ENCODE peak calls at places on chromosomes 3 and 15, in eight cellular contexts. One of them, this sample, is unnamed.

GRCh38 chr3:23712656-23713559 is 92.8 kb upstream of the UBE2E1 start:
- DNase-seq in Peyer's patch: no peak
- DNase-seq in breast epithelium: no peak
- DNase-seq in K562: no peak
- DNase-seq in lower leg skin: no peak
- DNase-seq in NB4: no peak
- DNase-seq in IMR-90: peak; percentile 96
- DNase-seq in A549: peak; percentile 38
- DNase-seq in this sample: no peak

GRCh38 chr3:194931366-194931765 is 245.7 kb downstream of the FAM43A start:
- DNase-seq in Peyer's patch: no peak
- DNase-seq in breast epithelium: no peak
- DNase-seq in K562: no peak
- DNase-seq in lower leg skin: no peak
- DNase-seq in NB4: no peak
- DNase-seq in IMR-90: no peak
- DNase-seq in A549: no peak
- DNase-seq in this sample: no peak

GRCh38 chr15:40927497-40928346 is 1.4 kb upstream of the DLL4 start:
- DNase-seq in Peyer's patch: no peak
- DNase-seq in breast epithelium: no peak
- DNase-seq in K562: peak; percentile 76
- DNase-seq in lower leg skin: no peak
- DNase-seq in NB4: peak; percentile 71
- DNase-seq in IMR-90: no peak
- DNase-seq in A549: no peak
- DNase-seq in this sample: no peak

GRCh38 chr3:159872374-159873109 is 116.1 kb upstream of the IL12A start:
- DNase-seq in Peyer's patch: no peak
- DNase-seq in breast epithelium: no peak
- DNase-seq in K562: no peak
- DNase-seq in lower leg skin: no peak
- DNase-seq in NB4: peak; percentile 5
- DNase-seq in IMR-90: peak; percentile 95
- DNase-seq in A549: peak; percentile 83
- DNase-seq in this sample: no peak

GRCh38 chr15:28269097-28269496 is 52.9 kb downstream of the HERC2 start:
- DNase-seq in Peyer's patch: no peak
- DNase-seq in breast epithelium: no peak
- DNase-seq in K562: no peak
- DNase-seq in lower leg skin: no peak
- DNase-seq in NB4: no peak
- DNase-seq in IMR-90: no peak
- DNase-seq in A549: no peak
- DNase-seq in this sample: no peak

GRCh38 chr3:101229681-101230080 is 90.7 kb downstream of the IMPG2 start:
- DNase-seq in Peyer's patch: no peak
- DNase-seq in breast epithelium: no peak
- DNase-seq in K562: no peak
- DNase-seq in lower leg skin: no peak
- DNase-seq in NB4: no peak
- DNase-seq in IMR-90: no peak
- DNase-seq in A549: peak; percentile 14
- DNase-seq in this sample: peak; percentile 8

GRCh38 chr3:71486831-71487230 is 96.7 kb downstream of the FOXP1 start:
- DNase-seq in Peyer's patch: no peak
- DNase-seq in breast epithelium: no peak
- DNase-seq in K562: no peak
- DNase-seq in lower leg skin: no peak
- DNase-seq in NB4: no peak
- DNase-seq in IMR-90: no peak
- DNase-seq in A549: no peak
- DNase-seq in this sample: no peak

GRCh38 chr15:80138962-80139361 is 13.8 kb upstream of the FAH start:
- DNase-seq in Peyer's patch: no peak
- DNase-seq in breast epithelium: no peak
- DNase-seq in K562: no peak
- DNase-seq in lower leg skin: no peak
- DNase-seq in NB4: no peak
- DNase-seq in IMR-90: no peak
- DNase-seq in A549: no peak
- DNase-seq in this sample: no peak

GRCh38 chr3:111989061-111989678 is 9.6 kb upstream of the TAGLN3 start:
- DNase-seq in Peyer's patch: no peak
- DNase-seq in breast epithelium: no peak
- DNase-seq in K562: peak; percentile 10
- DNase-seq in lower leg skin: no peak
- DNase-seq in NB4: peak; percentile 62
- DNase-seq in IMR-90: peak; percentile 80
- DNase-seq in A549: peak; percentile 71
- DNase-seq in this sample: peak; percentile 59

GRCh38 chr3:149657458-149657795 is 398 bp downstream of the WWTR1 start:
- DNase-seq in Peyer's patch: no peak
- DNase-seq in breast epithelium: peak; percentile 66
- DNase-seq in K562: no peak
- DNase-seq in lower leg skin: no peak
- DNase-seq in NB4: peak; percentile 21
- DNase-seq in IMR-90: peak; percentile 59
- DNase-seq in A549: peak; percentile 65
- DNase-seq in this sample: peak; percentile 36

GRCh38 chr3:87855626-87856025 is 203.2 kb downstream of the CGGBP1 start:
- DNase-seq in Peyer's patch: no peak
- DNase-seq in breast epithelium: no peak
- DNase-seq in K562: no peak
- DNase-seq in lower leg skin: no peak
- DNase-seq in NB4: no peak
- DNase-seq in IMR-90: no peak
- DNase-seq in A549: peak; percentile 60
- DNase-seq in this sample: no peak

GRCh38 chr3:27554706-27555105 is 70.5 kb upstream of the SLC4A7 start:
- DNase-seq in Peyer's patch: no peak
- DNase-seq in breast epithelium: no peak
- DNase-seq in K562: no peak
- DNase-seq in lower leg skin: no peak
- DNase-seq in NB4: peak; percentile 14
- DNase-seq in IMR-90: no peak
- DNase-seq in A549: no peak
- DNase-seq in this sample: no peak

GRCh38 chr3:141828487-141829284 is 47.8 kb upstream of the ATP1B3 start:
- DNase-seq in Peyer's patch: no peak
- DNase-seq in breast epithelium: peak; percentile 65
- DNase-seq in K562: no peak
- DNase-seq in lower leg skin: peak; percentile 92
- DNase-seq in NB4: peak; percentile 23
- DNase-seq in IMR-90: peak; percentile 3
- DNase-seq in A549: no peak
- DNase-seq in this sample: peak; percentile 43

GRCh38 chr3:16583551-16583950 is 21.7 kb downstream of the DAZL start:
- DNase-seq in Peyer's patch: no peak
- DNase-seq in breast epithelium: no peak
- DNase-seq in K562: no peak
- DNase-seq in lower leg skin: no peak
- DNase-seq in NB4: no peak
- DNase-seq in IMR-90: no peak
- DNase-seq in A549: no peak
- DNase-seq in this sample: no peak

GRCh38 chr15:99228120-99228770 is 21.1 kb downstream of the TTC23 start:
- DNase-seq in Peyer's patch: no peak
- DNase-seq in breast epithelium: no peak
- DNase-seq in K562: no peak
- DNase-seq in lower leg skin: no peak
- DNase-seq in NB4: no peak
- DNase-seq in IMR-90: no peak
- DNase-seq in A549: no peak
- DNase-seq in this sample: no peak

GRCh38 chr3:113985526-113985925 is 37.7 kb downstream of the ZDHHC23 start:
- DNase-seq in Peyer's patch: peak; percentile 27
- DNase-seq in breast epithelium: no peak
- DNase-seq in K562: no peak
- DNase-seq in lower leg skin: no peak
- DNase-seq in NB4: peak; percentile 41
- DNase-seq in IMR-90: no peak
- DNase-seq in A549: no peak
- DNase-seq in this sample: no peak

GRCh38 chr3:10517616-10518015 is 12.2 kb upstream of the ATP2B2 start:
- DNase-seq in Peyer's patch: no peak
- DNase-seq in breast epithelium: no peak
- DNase-seq in K562: no peak
- DNase-seq in lower leg skin: peak; percentile 66
- DNase-seq in NB4: no peak
- DNase-seq in IMR-90: no peak
- DNase-seq in A549: no peak
- DNase-seq in this sample: no peak

GRCh38 chr3:40035177-40035576 is 225.8 kb downstream of the MYRIP start:
- DNase-seq in Peyer's patch: no peak
- DNase-seq in breast epithelium: no peak
- DNase-seq in K562: no peak
- DNase-seq in lower leg skin: no peak
- DNase-seq in NB4: no peak
- DNase-seq in IMR-90: no peak
- DNase-seq in A549: no peak
- DNase-seq in this sample: no peak

DNA sequence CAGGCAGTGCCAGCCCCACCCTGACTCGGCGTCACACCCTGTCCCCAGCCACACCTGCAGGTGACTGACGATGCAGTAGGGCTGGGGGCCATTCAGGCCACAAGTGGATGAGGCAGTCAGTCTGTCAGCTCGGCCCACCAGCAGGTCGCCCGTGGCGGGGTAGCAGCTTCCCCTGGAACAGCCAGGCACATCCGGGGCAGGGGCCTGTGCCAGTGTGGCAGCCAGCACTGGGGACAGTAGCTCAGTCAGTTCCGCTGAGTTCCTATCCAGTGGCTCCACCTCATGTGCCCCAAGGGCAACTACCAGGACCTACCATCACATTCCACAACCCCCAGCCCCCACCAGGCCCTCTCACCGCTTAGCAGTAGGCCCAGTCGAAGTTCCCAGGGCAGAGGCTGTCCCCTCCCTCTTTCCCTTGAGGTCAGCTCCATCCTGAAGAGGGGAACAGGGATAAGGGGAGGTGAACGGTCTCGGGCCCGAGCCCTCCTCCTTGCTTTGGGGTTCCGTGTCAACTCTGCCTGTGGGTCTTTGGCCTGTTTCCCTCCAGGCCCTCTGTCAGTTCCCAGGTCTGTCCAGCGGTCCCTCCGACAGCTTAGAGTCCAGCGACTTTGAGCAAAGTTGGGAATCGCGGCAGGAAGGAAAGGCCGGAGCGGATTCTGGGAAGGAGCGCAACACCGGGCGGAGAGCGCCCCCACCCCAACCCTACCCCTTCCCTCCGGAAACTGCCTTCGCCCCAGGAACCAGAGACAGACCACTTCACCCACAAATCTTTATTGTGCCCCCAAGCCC is at the start of gene LAMB2:
- DNase-seq in Peyer's patch: no peak
- DNase-seq in breast epithelium: peak; percentile 72
- DNase-seq in K562: peak; percentile 72
- DNase-seq in lower leg skin: peak; percentile 95
- DNase-seq in NB4: no peak
- DNase-seq in IMR-90: peak; percentile 74
- DNase-seq in A549: peak; percentile 67
- DNase-seq in this sample: no peak
- TF ChIP-seq POLR2A in Peyer's patch: peak; percentile 48
- TF ChIP-seq POLR2A in breast epithelium: no peak
- TF ChIP-seq POLR2A in K562: no peak
- TF ChIP-seq POLR2A in lower leg skin: no peak
- TF ChIP-seq POLR2A in NB4: no peak
- TF ChIP-seq POLR2A in IMR-90: peak; percentile 45
- TF ChIP-seq POLR2A in A549: peak; percentile 29
- TF ChIP-seq POLR2A in this sample: no peak

DNA sequence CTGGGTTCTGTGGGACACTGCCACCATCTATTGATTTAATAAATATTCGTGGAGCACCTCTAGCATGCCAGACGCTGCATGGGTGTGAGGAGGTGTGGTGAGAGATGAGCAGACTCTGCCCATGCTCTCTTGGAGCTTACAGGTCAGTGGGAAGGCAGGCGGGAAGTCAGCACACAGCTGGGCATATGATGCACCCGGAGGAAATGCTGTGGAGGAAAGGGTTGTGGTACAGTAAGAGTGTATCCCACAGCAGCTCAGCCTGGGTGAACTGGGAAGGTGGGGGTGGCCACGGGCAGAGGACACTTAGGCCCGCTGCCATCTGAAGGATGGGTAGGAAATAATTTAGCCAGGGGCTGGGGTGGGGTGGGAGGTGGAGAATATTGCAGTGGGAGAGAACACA is 392.1 kb downstream of the CACNA2D3 start:
- DNase-seq in Peyer's patch: no peak
- DNase-seq in breast epithelium: no peak
- DNase-seq in K562: no peak
- DNase-seq in lower leg skin: no peak
- DNase-seq in NB4: no peak
- DNase-seq in IMR-90: no peak
- DNase-seq in A549: no peak
- DNase-seq in this sample: no peak
- TF ChIP-seq POLR2A in Peyer's patch: no peak
- TF ChIP-seq POLR2A in breast epithelium: no peak
- TF ChIP-seq POLR2A in K562: no peak
- TF ChIP-seq POLR2A in lower leg skin: no peak
- TF ChIP-seq POLR2A in NB4: no peak
- TF ChIP-seq POLR2A in IMR-90: no peak
- TF ChIP-seq POLR2A in A549: no peak
- TF ChIP-seq POLR2A in this sample: no peak

DNA sequence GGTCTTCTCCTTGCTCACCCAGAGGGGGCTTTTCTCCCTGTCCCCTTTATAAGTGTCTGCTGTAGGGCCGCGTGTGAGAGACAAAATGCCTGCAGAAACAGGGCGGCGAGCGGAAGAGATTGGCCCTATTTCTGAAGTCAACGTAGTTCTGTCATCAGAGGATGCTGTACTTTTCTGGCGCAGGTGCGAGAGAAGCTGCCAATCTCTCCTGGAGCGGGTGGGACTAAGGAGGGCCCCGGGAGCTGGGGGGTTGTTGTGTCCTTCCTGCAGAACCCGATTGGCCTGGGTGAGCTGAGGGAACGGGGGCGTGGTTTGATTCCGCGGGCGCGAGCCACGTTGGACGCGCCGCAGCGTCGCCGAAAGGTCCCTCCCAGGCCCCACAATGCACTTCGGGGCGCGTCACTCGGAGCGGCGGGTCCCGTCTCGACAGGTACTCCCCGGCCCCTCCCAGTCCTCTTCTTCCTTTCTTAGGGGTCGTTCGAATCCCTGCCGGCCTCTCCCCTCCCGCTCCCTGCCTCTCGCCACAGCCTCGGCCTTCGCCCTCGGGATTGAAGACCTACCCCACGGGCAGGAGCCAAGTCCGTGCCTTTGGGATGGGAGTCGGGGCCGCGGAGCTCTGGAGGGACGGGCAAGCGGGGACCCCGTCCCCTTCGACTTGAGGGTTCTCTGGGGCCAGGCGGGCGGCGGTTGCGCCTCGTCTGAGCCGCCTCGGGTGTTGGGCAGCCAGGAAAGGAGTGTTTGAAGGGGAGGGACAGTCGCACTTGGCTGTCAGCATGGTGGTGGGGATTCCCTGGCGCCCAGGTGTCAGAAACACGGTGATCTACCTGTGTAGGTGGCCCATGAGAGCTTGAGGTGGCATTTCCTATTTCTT is at the start of gene SEC22A:
- DNase-seq in Peyer's patch: peak; percentile 94
- DNase-seq in breast epithelium: peak; percentile 91
- DNase-seq in K562: peak; percentile 86
- DNase-seq in lower leg skin: peak; percentile 98
- DNase-seq in NB4: peak; percentile 95
- DNase-seq in IMR-90: peak; percentile 89
- DNase-seq in A549: peak; percentile 93
- DNase-seq in this sample: peak; percentile 96
- TF ChIP-seq POLR2A in Peyer's patch: peak; percentile 78
- TF ChIP-seq POLR2A in breast epithelium: peak; percentile 66
- TF ChIP-seq POLR2A in K562: peak; percentile 75
- TF ChIP-seq POLR2A in lower leg skin: peak; percentile 36
- TF ChIP-seq POLR2A in NB4: peak; percentile 86
- TF ChIP-seq POLR2A in IMR-90: peak; percentile 81
- TF ChIP-seq POLR2A in A549: peak; percentile 71
- TF ChIP-seq POLR2A in this sample: peak; percentile 89

GRCh38 chr3:186097663-186098451 is 11.0 kb downstream of the ETV5 start:
- DNase-seq in Peyer's patch: no peak
- DNase-seq in breast epithelium: no peak
- DNase-seq in K562: peak; percentile 52
- DNase-seq in lower leg skin: peak; percentile 86
- DNase-seq in NB4: no peak
- DNase-seq in IMR-90: peak; percentile 78
- DNase-seq in A549: peak; percentile 91
- DNase-seq in this sample: peak; percentile 63
- TF ChIP-seq POLR2A in Peyer's patch: no peak
- TF ChIP-seq POLR2A in breast epithelium: no peak
- TF ChIP-seq POLR2A in K562: no peak
- TF ChIP-seq POLR2A in lower leg skin: no peak
- TF ChIP-seq POLR2A in NB4: no peak
- TF ChIP-seq POLR2A in IMR-90: no peak
- TF ChIP-seq POLR2A in A549: no peak
- TF ChIP-seq POLR2A in this sample: no peak

This sample was measured in erythroblast.